ENCODE peak calls at places on chromosomes 13 and 19, in seven cellular contexts. Q, A, Z, E, U, F and T are unnamed samples.

GRCh38 chr19:48510421-48511268 is 990 bp downstream of the LMTK3 start:
- DNase-seq in Q (no peak), A (peak), Z (peak), E (peak), U (peak), F (no peak), T (peak)

GRCh38 chr19:2845107-2845506 is 3.8 kb downstream of the ZNF555 start:
- DNase-seq in Q (no peak), A (no peak), Z (no peak), E (no peak), U (no peak), F (no peak), T (no peak)

GRCh38 chr13:36431204-36432105 is 840 bp upstream of the CCNA1 start:
- DNase-seq in Q (no peak), A (no peak), Z (no peak), E (peak), U (no peak), F (no peak), T (peak)

GRCh38 chr13:91184244-91184926 is 163.1 kb upstream of the MIR17HG start:
- DNase-seq in Q (no peak), A (no peak), Z (no peak), E (no peak), U (no peak), F (no peak), T (no peak)

GRCh38 chr13:73133536-73133935 is 74.7 kb downstream of the KLF5 start:
- DNase-seq in Q (no peak), A (no peak), Z (peak), E (no peak), U (peak), F (no peak), T (no peak)

GRCh38 chr13:60260440-60260839 is 96.7 kb upstream of the DIAPH3 start:
- DNase-seq in Q (no peak), A (no peak), Z (no peak), E (peak), U (no peak), F (no peak), T (no peak)

GRCh38 chr13:34808649-34809048 is 133.4 kb upstream of the NBEA start:
- DNase-seq in Q (no peak), A (no peak), Z (no peak), E (no peak), U (no peak), F (no peak), T (no peak)

GRCh38 chr13:46647514-46648065 is 94.6 kb downstream of the LRCH1 start:
- DNase-seq in Q (no peak), A (no peak), Z (no peak), E (no peak), U (no peak), F (no peak), T (no peak)

GRCh38 chr13:38624822-38625221 is 62.1 kb upstream of the FREM2 start:
- DNase-seq in Q (no peak), A (no peak), Z (no peak), E (peak), U (no peak), F (peak), T (no peak)

GRCh38 chr19:45938733-45939319 is 24.2 kb upstream of the NANOS2 start:
- DNase-seq in Q (no peak), A (no peak), Z (no peak), E (no peak), U (no peak), F (no peak), T (no peak)

GRCh38 chr13:30108913-30109237 is 198.5 kb downstream of the KATNAL1 start:
- DNase-seq in Q (no peak), A (no peak), Z (peak), E (no peak), U (peak), F (no peak), T (no peak)

GRCh38 chr19:6238643-6239281 is 41.0 kb downstream of the MLLT1 start:
- DNase-seq in Q (no peak), A (no peak), Z (no peak), E (no peak), U (peak), F (no peak), T (peak)

GRCh38 chr13:43686557-43686956 is 100.2 kb downstream of the ENOX1 start:
- DNase-seq in Q (no peak), A (no peak), Z (no peak), E (no peak), U (no peak), F (no peak), T (no peak)

GRCh38 chr19:38736413-38737280 is 7.6 kb downstream of the CAPN12 start:
- DNase-seq in Q (no peak), A (peak), Z (peak), E (peak), U (peak), F (peak), T (peak)

GRCh38 chr19:18049390-18049789 is 37.3 kb downstream of the IL12RB1 start:
- DNase-seq in Q (no peak), A (no peak), Z (peak), E (no peak), U (peak), F (no peak), T (no peak)

GRCh38 chr13:108828053-108828806 is 198.8 kb downstream of the MYO16 start:
- DNase-seq in Q (no peak), A (no peak), Z (no peak), E (no peak), U (peak), F (no peak), T (no peak)

GRCh38 chr13:96710166-96710866 is 284.0 kb downstream of the OXGR1 start:
- DNase-seq in Q (no peak), A (no peak), Z (no peak), E (peak), U (no peak), F (no peak), T (no peak)

GRCh38 chr13:96551540-96551939 is 442.7 kb downstream of the OXGR1 start:
- DNase-seq in Q (no peak), A (no peak), Z (no peak), E (peak), U (no peak), F (no peak), T (no peak)

GRCh38 chr19:18426416-18426767 is 7.2 kb downstream of the SSBP4 start:
- DNase-seq in Q (no peak), A (no peak), Z (no peak), E (no peak), U (no peak), F (no peak), T (no peak)

GRCh38 chr19:3983936-3984583 is 1.2 kb downstream of the EEF2 start:
- DNase-seq in Q (no peak), A (peak), Z (peak), E (no peak), U (no peak), F (no peak), T (peak)

GRCh38 chr19:1283207-1283916 is 2.3 kb upstream of the EFNA2 start:
- DNase-seq in Q (no peak), A (no peak), Z (no peak), E (no peak), U (no peak), F (no peak), T (no peak)

GRCh38 chr13:111177803-111178389 is 62.8 kb downstream of the ARHGEF7 start:
- DNase-seq in Q (no peak), A (no peak), Z (no peak), E (no peak), U (no peak), F (no peak), T (no peak)

GRCh38 chr13:61413572-61413971 is 2.1 kb downstream of the PCDH20 start:
- DNase-seq in Q (no peak), A (no peak), Z (no peak), E (peak), U (no peak), F (no peak), T (no peak)

GRCh38 chr19:51456541-51457290 is 1.5 kb downstream of the SIGLEC8 start:
- DNase-seq in Q (no peak), A (no peak), Z (no peak), E (no peak), U (no peak), F (no peak), T (no peak)

GRCh38 chr19:29940971-29941585 is 961 bp upstream of the URI1 start:
- DNase-seq in Q (no peak), A (no peak), Z (no peak), E (no peak), U (no peak), F (no peak), T (no peak)

GRCh38 chr13:47638627-47639026 is 362.4 kb downstream of the SUCLA2 start:
- DNase-seq in Q (no peak), A (no peak), Z (no peak), E (no peak), U (no peak), F (no peak), T (no peak)

DNA sequence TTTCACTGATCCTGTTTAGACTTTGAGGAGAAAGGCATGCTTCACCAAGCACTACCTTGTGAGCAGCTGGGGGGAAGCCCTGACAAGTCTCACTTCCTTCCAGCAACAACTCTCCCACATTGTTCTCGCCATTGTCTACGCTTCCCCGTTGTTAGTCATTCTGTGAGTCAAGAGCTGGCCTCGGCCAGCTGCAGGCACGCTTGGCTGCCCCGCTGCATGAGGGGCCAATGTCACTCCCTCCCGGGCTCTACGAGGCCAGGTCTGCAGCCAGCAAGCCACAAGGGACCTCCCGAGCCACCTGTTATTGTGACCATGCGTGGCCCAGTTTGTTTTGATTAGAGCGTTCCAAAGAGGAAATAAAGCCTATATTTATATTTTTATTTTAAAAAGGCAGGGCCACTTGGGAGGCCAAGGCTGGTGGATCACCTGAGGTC is 220.9 kb downstream of the FOXO1 start:
- DNase-seq in Q (no peak), A (no peak), Z (peak), E (peak), U (peak), F (no peak), T (peak)
- TF ChIP-seq POLR2AphosphoS5 in Q (no peak), A (no peak), Z (no peak), E (no peak), U (no peak), F (no peak), T (peak)

GRCh38 chr13:88459335-88459734 is 788.2 kb downstream of the SLITRK5 start:
- DNase-seq in Q (no peak), A (no peak), Z (no peak), E (no peak), U (no peak), F (no peak), T (no peak)

GRCh38 chr13:88461272-88462009 is 790.3 kb downstream of the SLITRK5 start:
- DNase-seq in Q (no peak), A (no peak), Z (no peak), E (peak), U (no peak), F (peak), T (no peak)

DNA sequence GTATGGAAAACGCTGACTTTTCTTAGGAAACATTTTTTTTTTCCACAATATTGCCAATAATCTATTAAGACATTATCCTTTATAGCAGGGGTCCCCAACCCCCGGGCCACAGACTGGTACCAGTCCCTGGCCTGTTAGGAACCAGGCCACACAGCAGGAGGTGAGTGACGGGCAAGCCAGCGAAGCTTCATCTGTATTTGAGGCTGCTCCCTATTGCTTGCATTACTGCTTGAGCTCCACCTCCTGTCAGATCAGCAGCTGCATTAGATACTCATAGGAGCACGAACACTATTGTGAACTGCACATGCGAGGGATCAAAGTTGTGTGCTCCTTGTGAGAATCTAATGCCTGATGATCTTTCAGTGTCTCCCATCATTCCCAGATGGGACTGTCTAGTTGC is 793.7 kb downstream of the SLITRK5 start:
- DNase-seq in Q (no peak), A (no peak), Z (no peak), E (no peak), U (no peak), F (no peak), T (no peak)
- TF ChIP-seq POLR2AphosphoS5 in Q (no peak), A (no peak), Z (no peak), E (no peak), U (no peak), F (no peak), T (no peak)

GRCh38 chr13:113971471-113972231 is 2.2 kb downstream of the C13orf46 start:
- DNase-seq in Q (no peak), A (no peak), Z (no peak), E (no peak), U (no peak), F (no peak), T (no peak)

GRCh38 chr13:113972451-113973217 is 1.2 kb downstream of the C13orf46 start:
- DNase-seq in Q (no peak), A (no peak), Z (no peak), E (no peak), U (no peak), F (no peak), T (no peak)

GRCh38 chr13:113969973-113970611 is 3.8 kb downstream of the C13orf46 start:
- DNase-seq in Q (no peak), A (no peak), Z (peak), E (no peak), U (peak), F (no peak), T (no peak)

GRCh38 chr13:113969311-113969972 is 4.4 kb downstream of the C13orf46 start:
- DNase-seq in Q (no peak), A (no peak), Z (no peak), E (no peak), U (no peak), F (no peak), T (no peak)

GRCh38 chr13:113970810-113971470 is 2.9 kb downstream of the C13orf46 start:
- DNase-seq in Q (no peak), A (no peak), Z (peak), E (no peak), U (peak), F (no peak), T (no peak)
- TF ChIP-seq POLR2AphosphoS5 in Q (no peak), A (no peak), Z (no peak), E (no peak), U (peak), F (no peak), T (no peak)

DNA sequence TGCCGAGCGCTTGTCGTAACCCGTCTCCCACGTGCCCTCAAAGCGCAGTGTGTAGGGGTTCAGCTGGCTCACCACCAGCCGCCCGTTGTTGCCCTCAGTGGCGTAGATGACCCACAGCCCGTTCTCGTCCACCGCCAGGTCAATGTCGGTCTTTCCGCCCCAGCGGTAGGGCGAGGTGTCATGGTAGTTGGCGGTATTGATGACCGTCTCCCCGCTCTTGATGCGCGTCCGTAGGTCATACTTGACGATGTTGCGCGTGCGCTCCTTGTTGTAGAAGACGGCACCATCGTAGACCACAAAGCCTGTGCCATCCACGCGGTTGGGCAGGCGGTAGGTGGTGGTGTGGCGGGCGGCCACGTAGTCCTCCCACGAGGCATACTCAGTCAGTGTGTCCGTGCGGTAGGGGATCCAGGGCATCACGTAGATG is 26.5 kb upstream of the ASF1B start:
- DNase-seq in Q (no peak), A (no peak), Z (no peak), E (no peak), U (no peak), F (no peak), T (no peak)
- TF ChIP-seq POLR2AphosphoS5 in Q (no peak), A (no peak), Z (no peak), E (no peak), U (no peak), F (peak), T (no peak)

GRCh38 chr19:49911381-49912145 is 14.9 kb upstream of the IL4I1 start:
- DNase-seq in Q (no peak), A (no peak), Z (no peak), E (no peak), U (no peak), F (no peak), T (no peak)
- TF ChIP-seq POLR2AphosphoS5 in Q (no peak), A (no peak), Z (no peak), E (no peak), U (no peak), F (peak), T (peak)

DNA sequence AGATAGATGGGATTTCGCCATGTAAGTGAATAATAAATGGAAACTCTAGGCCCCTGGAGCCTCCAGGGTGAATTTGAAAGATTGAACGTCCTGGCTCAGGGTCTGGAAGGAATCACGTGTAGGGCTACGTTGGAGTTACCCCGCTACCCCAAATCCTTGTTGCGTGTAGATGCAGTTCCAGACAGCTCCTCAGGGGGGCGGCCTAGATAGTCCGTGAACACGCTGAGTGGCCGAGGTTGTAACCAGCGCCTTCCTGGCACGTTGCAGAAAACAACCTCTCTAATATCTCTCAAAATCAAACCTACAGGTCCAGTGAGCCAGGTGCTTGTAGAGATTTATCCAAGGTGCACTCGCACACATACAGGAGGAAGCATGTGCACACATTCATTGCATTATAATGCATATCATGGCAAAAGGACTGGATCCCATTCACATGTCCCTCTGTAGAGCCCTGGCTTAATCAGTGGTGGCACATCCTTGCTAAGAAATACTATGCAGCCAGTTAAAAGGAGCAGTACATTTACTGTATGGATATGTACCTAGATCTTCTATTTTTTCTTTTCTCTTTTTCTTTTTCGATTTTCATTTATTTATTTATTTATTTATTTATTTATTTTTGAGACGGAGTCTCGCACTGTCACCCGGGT is 2.5 kb upstream of the KEAP1 start:
- DNase-seq in Q (no peak), A (peak), Z (peak), E (peak), U (peak), F (no peak), T (no peak)
- TF ChIP-seq POLR2AphosphoS5 in Q (no peak), A (no peak), Z (no peak), E (no peak), U (no peak), F (no peak), T (no peak)

GRCh38 chr13:98873377-98874028 is 104.4 kb downstream of the DOCK9 start:
- DNase-seq in Q (no peak), A (no peak), Z (no peak), E (peak), U (no peak), F (no peak), T (no peak)

GRCh38 chr13:98868932-98869331 is 108.9 kb downstream of the DOCK9 start:
- DNase-seq in Q (no peak), A (no peak), Z (no peak), E (no peak), U (no peak), F (no peak), T (no peak)

GRCh38 chr13:98866882-98867281 is 111.0 kb downstream of the DOCK9 start:
- DNase-seq in Q (no peak), A (no peak), Z (no peak), E (peak), U (no peak), F (no peak), T (no peak)

GRCh38 chr13:98871727-98872126 is 106.1 kb downstream of the DOCK9 start:
- DNase-seq in Q (no peak), A (no peak), Z (no peak), E (no peak), U (no peak), F (no peak), T (no peak)

GRCh38 chr13:98869408-98870090 is 108.3 kb downstream of the DOCK9 start:
- DNase-seq in Q (no peak), A (no peak), Z (no peak), E (no peak), U (peak), F (no peak), T (no peak)
- TF ChIP-seq POLR2AphosphoS5 in Q (no peak), A (no peak), Z (no peak), E (no peak), U (no peak), F (no peak), T (no peak)

DNA sequence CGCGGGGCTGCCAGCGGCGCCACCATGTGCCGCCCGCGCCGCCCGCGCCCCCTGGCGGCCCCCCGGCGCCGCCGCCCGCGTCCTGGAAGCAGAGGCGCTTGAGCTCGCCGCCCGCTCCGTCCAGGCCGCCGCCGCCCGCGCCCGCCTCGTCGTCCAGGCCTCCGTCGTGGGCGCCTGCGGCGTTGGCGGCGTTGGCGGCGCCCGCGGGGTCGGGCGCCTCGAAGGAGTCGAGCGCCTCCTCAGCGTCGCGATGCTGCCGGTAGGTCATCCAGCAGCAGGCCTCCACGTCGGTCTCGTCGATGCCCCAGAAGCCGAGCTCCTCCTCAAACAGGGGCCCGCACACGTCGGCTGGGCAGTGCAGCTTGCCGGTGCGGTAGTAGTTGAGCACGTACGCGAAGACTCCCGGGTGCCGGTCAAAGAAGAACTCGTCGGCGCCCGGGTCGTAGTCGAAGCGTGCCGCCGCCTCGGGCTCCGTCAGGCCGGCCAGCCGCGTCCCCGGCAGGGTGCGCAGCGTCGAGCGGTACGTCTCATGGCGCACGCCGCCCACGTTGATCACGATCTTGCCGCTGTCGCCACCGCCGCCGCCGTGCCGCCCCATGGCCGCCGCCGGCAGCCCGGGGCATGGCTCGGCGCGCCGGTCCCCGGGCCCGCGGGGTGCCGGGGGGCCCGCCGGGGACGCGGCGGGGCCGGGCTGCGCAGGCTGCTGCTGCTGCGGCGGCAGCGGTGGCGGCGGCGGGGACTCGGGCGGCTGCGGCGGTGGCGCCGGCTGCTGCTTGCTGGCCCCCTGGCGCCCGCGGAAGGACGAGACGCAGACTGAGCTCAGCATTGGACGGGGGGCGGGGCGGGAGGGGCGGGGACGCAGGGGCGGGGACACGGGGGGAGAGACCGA is 676 bp downstream of the KCNC3 start:
- DNase-seq in Q (no peak), A (peak), Z (no peak), E (peak), U (no peak), F (no peak), T (peak)
- TF ChIP-seq POLR2AphosphoS5 in Q (no peak), A (no peak), Z (no peak), E (peak), U (no peak), F (no peak), T (no peak)